ENCODE peak calls at places on chromosomes 4 and X, in ten cellular contexts. A is neural progenitor cell, F is colonic mucosa, C is stomach, R is astrocyte, J is Peyer's patch, D is tibial artery, Z is H1, N is heart left ventricle, Q is SK-N-SH. K is an unnamed sample. For H3K4me1 and H3K27me3, the result is how much of the 10 kb centered on the place peaks cover.

GRCh38 chr4:180665994-180666818 is 1577.0 kb upstream of the TENM3 start:
- DNase-seq in A (peak), F (peak), C (no peak), R (peak), J (no peak), D (no peak), Z (no peak), N (no peak), Q (peak), K (no peak)

GRCh38 chrX:101550362-101550761 is at the start of gene ARMCX1:
- DNase-seq in A (peak), F (peak), C (peak), R (peak), J (peak), D (peak), Z (peak), N (peak), Q (peak), K (no peak)

GRCh38 chr4:169660929-169661328 is 40.6 kb downstream of the CLCN3 start:
- DNase-seq in A (no peak), F (no peak), C (no peak), R (no peak), J (no peak), D (no peak), Z (no peak), N (no peak), Q (no peak), K (no peak)

GRCh38 chr4:175412161-175412560 is 399.9 kb downstream of the GPM6A start:
- DNase-seq in A (no peak), F (no peak), C (no peak), R (peak), J (no peak), D (no peak), Z (no peak), N (no peak), Q (no peak), K (no peak)

GRCh38 chr4:37549003-37549402 is 137.2 kb downstream of the RELL1 start:
- DNase-seq in A (no peak), F (no peak), C (no peak), R (peak), J (no peak), D (no peak), Z (no peak), N (no peak), Q (no peak), K (no peak)

GRCh38 chrX:7514871-7515599 is 327.9 kb upstream of the VCX start:
- DNase-seq in A (no peak), F (no peak), C (no peak), R (no peak), J (no peak), D (peak), Z (no peak), N (no peak), Q (no peak), K (no peak)

GRCh38 chrX:21972721-21973120 is 32.2 kb downstream of the SMS start:
- DNase-seq in A (no peak), F (no peak), C (no peak), R (peak), J (no peak), D (no peak), Z (no peak), N (no peak), Q (no peak), K (peak)

GRCh38 chr4:113760094-113760851 is 1.3 kb downstream of the CAMK2D start:
- DNase-seq in A (peak), F (peak), C (peak), R (peak), J (peak), D (peak), Z (no peak), N (peak), Q (no peak), K (peak)

GRCh38 chrX:37800762-37801161 is 20.9 kb downstream of the CYBB start:
- DNase-seq in A (no peak), F (no peak), C (no peak), R (no peak), J (no peak), D (no peak), Z (no peak), N (no peak), Q (no peak), K (no peak)

GRCh38 chrX:37796302-37796701 is 16.4 kb downstream of the CYBB start:
- DNase-seq in A (no peak), F (no peak), C (no peak), R (no peak), J (no peak), D (no peak), Z (no peak), N (no peak), Q (no peak), K (no peak)

GRCh38 chrX:37802028-37802427 is 22.2 kb downstream of the CYBB start:
- DNase-seq in A (no peak), F (no peak), C (no peak), R (no peak), J (no peak), D (no peak), Z (no peak), N (no peak), Q (no peak), K (no peak)

DNA sequence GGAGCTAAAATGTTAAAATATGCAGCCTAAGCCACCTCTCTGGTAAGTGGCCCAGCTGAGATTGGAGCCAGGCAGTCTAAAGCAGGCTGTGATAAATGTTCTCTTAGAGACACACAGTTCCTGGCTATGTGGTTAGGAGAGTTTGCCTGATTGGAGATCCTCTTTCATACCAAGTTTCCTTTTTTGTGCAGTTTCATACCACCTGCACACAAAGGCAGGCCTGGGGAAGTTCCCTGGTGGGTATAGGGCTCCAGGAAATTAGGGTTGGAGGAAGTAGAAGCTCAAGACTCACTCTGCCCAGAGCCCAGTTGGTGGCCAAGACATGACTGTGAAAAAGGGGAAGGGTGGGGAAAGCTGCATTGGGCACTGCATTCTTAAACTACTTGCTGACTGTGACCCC is 16.9 kb downstream of the CYBB start:
- DNase-seq in A (no peak), F (no peak), C (no peak), R (no peak), J (no peak), D (peak), Z (no peak), N (peak), Q (no peak), K (no peak)
- H3K4me1 ChIP-seq in A (under half), F (under half), C (under half), R (under half), J (under half), D (under half), Z (under half), N (under half), Q (under half), K (under half)

GRCh38 chr4:152935138-152935537 is 985 bp upstream of the FHDC1 start:
- DNase-seq in A (peak), F (peak), C (peak), R (no peak), J (peak), D (no peak), Z (no peak), N (no peak), Q (no peak), K (no peak)
- H3K4me3 ChIP-seq in A (peak), F (no peak), C (no peak), R (no peak), J (peak), D (no peak), Z (peak), N (no peak), Q (no peak), K (no peak)

GRCh38 chr4:48483777-48484493 is 792 bp downstream of the SLC10A4 start:
- DNase-seq in A (peak), F (no peak), C (no peak), R (no peak), J (no peak), D (no peak), Z (peak), N (no peak), Q (peak), K (peak)

GRCh38 chr4:48481581-48481980 is 1.6 kb upstream of the SLC10A4 start:
- DNase-seq in A (no peak), F (no peak), C (no peak), R (no peak), J (no peak), D (no peak), Z (no peak), N (no peak), Q (no peak), K (no peak)

GRCh38 chr4:48483006-48483776 is at the start of gene SLC10A4:
- DNase-seq in A (peak), F (no peak), C (no peak), R (no peak), J (no peak), D (no peak), Z (peak), N (no peak), Q (peak), K (no peak)

GRCh38 chr4:48489683-48490011 is 405 bp upstream of the ZAR1 start:
- DNase-seq in A (no peak), F (no peak), C (no peak), R (no peak), J (no peak), D (no peak), Z (peak), N (no peak), Q (no peak), K (no peak)

DNA sequence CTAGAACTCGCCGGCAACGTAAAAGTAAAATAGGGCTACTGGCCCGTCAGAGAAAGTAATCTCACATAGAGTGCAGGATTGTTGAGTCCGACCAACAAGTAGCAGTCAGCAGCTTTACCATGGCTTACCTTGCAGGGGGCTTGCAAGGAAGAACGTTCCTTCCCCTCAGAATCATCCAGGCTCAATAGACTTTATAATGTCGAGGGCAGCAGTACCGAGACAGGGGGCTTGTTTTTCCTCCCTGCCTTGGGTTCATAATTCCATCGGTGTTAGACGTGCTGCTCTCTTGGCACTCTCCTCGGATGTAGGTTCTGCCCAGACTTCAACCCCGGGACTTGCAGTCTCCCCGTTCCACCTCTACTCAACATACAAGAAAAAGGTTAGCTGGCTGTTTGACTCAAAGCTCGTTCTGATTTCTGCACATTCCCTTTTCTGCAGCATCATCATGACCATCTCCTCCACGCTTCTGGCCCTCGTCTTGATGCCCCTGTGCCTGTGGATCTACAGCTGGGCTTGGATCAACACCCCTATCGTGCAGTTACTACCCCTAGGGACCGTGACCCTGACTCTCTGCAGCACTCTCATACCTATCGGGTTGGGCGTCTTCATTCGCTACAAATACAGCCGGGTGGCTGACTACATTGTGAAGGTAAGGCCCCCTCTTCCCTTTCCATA is 1.5 kb downstream of the SLC10A4 start:
- DNase-seq in A (no peak), F (no peak), C (no peak), R (no peak), J (no peak), D (no peak), Z (peak), N (no peak), Q (peak), K (no peak)
- H3K27me3 ChIP-seq in A (half or more), F (half or more), C (under half), R (under half), J (under half), D (half or more), Z (half or more), N (under half), Q (under half), K (under half)

DNA sequence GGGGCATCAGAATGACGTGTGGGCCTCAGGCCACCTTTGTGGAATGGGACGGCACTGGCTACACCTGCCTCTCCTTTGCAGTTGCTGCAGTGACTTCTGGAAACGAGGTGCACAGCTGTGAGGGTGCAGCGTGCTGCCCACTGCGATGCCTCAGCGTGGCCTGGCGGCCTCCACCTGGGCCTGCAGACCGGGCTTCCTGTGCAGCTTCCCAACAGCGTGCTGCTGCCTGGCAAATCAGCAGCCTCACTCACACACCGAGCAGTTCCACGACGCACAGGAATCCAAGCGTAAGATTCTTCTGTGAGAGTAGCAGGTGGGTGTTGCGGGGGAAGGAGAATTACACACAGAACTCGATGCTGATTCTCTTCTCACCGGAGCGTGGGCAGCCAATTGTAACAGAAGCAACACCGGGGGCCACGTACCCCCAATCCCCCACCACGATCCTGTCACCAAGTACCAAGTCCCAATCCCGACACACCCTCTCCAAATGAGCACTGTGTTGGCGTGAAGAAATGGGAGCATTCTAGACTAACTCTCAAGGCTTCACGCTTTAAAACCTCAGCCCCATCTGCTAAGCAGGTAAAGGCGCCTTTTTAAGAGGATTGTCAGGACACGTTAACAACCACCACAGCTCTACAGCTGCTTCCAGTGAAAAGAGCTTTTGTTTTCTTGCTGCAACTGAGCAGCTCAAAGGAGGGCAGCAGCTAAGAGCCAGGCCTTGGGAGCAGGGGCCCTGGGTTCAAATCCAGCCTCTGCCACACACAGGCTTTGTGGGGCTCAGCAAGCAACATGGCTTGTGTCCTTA is 16.9 kb downstream of the WDR1 start:
- DNase-seq in A (peak), F (no peak), C (no peak), R (no peak), J (no peak), D (no peak), Z (no peak), N (no peak), Q (no peak), K (peak)
- H3K4me1 ChIP-seq in A (under half), F (under half), C (under half), R (half or more), J (under half), D (half or more), Z (under half), N (half or more), Q (under half), K (half or more)

DNA sequence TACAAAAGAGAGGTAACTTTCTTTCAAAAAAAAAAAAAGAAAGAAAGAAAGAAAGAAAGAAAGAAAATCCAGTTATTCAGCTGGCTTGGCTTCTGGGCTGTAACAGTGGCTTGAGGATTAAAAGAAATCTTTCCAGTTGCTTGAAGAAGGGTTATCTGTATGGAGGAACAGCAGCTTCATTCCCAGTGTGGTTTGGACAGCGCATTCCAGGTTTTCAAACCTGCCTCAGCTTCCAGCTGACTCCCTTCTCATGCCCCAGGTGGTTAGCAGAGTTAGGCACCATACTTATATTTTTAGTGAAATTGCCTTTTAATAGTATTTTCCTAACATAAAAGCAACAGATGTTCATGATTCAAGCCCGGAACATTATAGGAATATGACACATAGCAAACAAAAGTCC is 48.6 kb downstream of the TMEM164 start:
- DNase-seq in A (peak), F (no peak), C (no peak), R (peak), J (no peak), D (no peak), Z (no peak), N (no peak), Q (no peak), K (no peak)
- H3K4me3 ChIP-seq in A (no peak), F (no peak), C (no peak), R (no peak), J (no peak), D (no peak), Z (no peak), N (no peak), Q (no peak), K (no peak)

K was measured in CD4-positive, alpha-beta memory T cell.